ENCODE peak calls at places on chromosomes 6 and 20, in eight cellular contexts. J is GM23248, Z is gastrocnemius medialis, A is dorsolateral prefrontal cortex, U is adipocyte, Y is tibial nerve, D is hepatocyte, S is cardiac muscle cell. M is an unnamed sample. For H3K27me3, the result is how much of the 10 kb centered on the place peaks cover.

GRCh38 chr6:99431901-99432300 is 6.8 kb upstream of the PNISR start:
- DNase-seq in S (no peak), D (no peak), Y (no peak), U (no peak), Z (no peak), J (no peak), A (no peak), M (no peak)

GRCh38 chr6:163929538-163929937 is 515.0 kb downstream of the QKI start:
- DNase-seq in J (no peak), Z (no peak), D (no peak), S (no peak), Y (no peak), A (no peak), U (no peak), M (peak)

GRCh38 chr20:57760698-57761412 is 51.0 kb upstream of the PMEPA1 start:
- DNase-seq in D (no peak), A (no peak), J (no peak), Z (no peak), S (no peak), Y (no peak), U (no peak), M (no peak)

GRCh38 chr6:13695217-13695616 is 16.4 kb downstream of the RANBP9 start:
- DNase-seq in A (no peak), U (peak), Y (no peak), D (no peak), S (no peak), J (peak), Z (no peak), M (no peak)

GRCh38 chr6:45563092-45563491 is 185.4 kb upstream of the SUPT3H start:
- DNase-seq in Y (no peak), U (no peak), J (no peak), S (no peak), A (no peak), Z (no peak), D (no peak), M (no peak)

GRCh38 chr6:12603711-12604049 is 112.9 kb upstream of the PHACTR1 start:
- DNase-seq in Z (no peak), U (no peak), D (no peak), J (no peak), A (no peak), Y (no peak), S (no peak), M (no peak)

GRCh38 chr6:64428186-64428585 is 792.6 kb downstream of the PHF3 start:
- DNase-seq in J (no peak), U (no peak), D (no peak), Y (no peak), A (no peak), Z (no peak), S (no peak), M (no peak)

GRCh38 chr6:45966797-45967196 is 48.9 kb downstream of the CLIC5 start:
- DNase-seq in J (no peak), D (no peak), A (no peak), S (no peak), Y (no peak), Z (no peak), U (no peak), M (no peak)

GRCh38 chr6:5034328-5034727 is 30.5 kb upstream of the RPP40 start:
- DNase-seq in J (no peak), U (no peak), A (no peak), D (no peak), Y (no peak), S (no peak), Z (no peak), M (no peak)

GRCh38 chr6:106975699-106976032 is 1.1 kb upstream of the CD24 start:
- DNase-seq in A (no peak), U (peak), Y (no peak), S (peak), D (no peak), J (peak), Z (no peak), M (no peak)

GRCh38 chr20:50460608-50461268 is 49.4 kb upstream of the PTPN1 start:
- DNase-seq in U (peak), D (peak), S (peak), A (peak), Y (peak), J (peak), Z (peak), M (peak)

GRCh38 chr20:44650777-44651493 is 564 bp downstream of the ADA start:
- DNase-seq in S (no peak), A (no peak), Y (no peak), U (no peak), D (no peak), J (peak), Z (no peak), M (no peak)

GRCh38 chr20:51631011-51631950 is 88.8 kb upstream of the NFATC2 start:
- DNase-seq in S (no peak), Y (peak), A (no peak), D (peak), U (peak), Z (peak), J (peak), M (no peak)

GRCh38 chr6:37077459-37078296 is 72.2 kb downstream of the FGD2 start:
- DNase-seq in A (peak), D (peak), S (peak), Z (peak), U (peak), Y (peak), J (peak), M (no peak)

GRCh38 chr6:119880840-119881239 is 531.3 kb upstream of the MAN1A1 start:
- DNase-seq in Y (no peak), J (no peak), S (no peak), A (no peak), D (no peak), U (no peak), Z (no peak), M (no peak)

GRCh38 chr6:31087494-31088089 is 24.8 kb downstream of the C6orf15 start:
- DNase-seq in D (peak), A (peak), S (peak), Z (peak), U (peak), J (peak), Y (peak), M (peak)

DNA sequence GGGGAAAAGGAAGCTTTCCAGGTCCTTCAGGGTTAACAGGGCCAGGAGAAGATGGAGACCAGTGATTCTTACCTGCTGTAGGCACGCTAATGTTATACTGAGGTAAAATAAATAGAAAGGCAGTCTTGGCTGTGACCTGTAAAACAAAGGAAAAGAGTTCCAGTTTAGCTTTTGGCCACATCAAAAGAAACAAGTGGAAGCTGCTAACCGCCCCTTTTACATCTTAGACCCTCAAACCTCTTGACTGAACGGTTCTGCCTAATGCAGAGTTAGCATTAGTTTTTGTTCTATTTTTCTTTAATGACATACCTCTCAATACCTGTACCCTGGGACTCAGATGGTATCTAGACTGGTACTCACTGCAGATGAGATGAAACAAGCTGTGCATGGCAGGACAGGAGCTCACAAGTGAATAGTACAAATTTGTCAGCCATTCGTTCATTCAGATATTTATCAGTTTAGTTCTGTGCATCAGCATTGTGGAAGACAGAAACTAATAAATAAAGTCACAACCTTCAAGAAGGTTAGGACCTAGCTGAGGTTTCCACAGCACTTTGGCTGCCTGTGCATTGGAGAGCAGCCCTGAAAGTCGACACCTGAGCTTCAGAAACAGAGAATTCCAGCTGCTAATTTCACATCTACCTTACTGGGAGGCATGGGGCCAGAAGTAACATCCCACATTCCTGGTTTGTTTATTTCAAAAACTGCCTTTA is 41.0 kb downstream of the TRAM2 start:
- DNase-seq in J (no peak), S (no peak), Z (no peak), Y (no peak), A (no peak), D (no peak), U (no peak), M (no peak)
- H3K4me3 ChIP-seq in J (no peak), S (no peak), Z (no peak), Y (no peak), A (no peak), D (no peak), U (no peak), M (no peak)

GRCh38 chr6:2558098-2558770 is 192.5 kb downstream of the MYLK4 start:
- DNase-seq in J (no peak), S (no peak), Y (no peak), Z (no peak), D (no peak), U (no peak), A (no peak), M (no peak)
- H3K27me3 ChIP-seq in J (under half), S (under half), Y (under half), Z (under half), D (under half), U (under half), A (under half), M (half or more)

DNA sequence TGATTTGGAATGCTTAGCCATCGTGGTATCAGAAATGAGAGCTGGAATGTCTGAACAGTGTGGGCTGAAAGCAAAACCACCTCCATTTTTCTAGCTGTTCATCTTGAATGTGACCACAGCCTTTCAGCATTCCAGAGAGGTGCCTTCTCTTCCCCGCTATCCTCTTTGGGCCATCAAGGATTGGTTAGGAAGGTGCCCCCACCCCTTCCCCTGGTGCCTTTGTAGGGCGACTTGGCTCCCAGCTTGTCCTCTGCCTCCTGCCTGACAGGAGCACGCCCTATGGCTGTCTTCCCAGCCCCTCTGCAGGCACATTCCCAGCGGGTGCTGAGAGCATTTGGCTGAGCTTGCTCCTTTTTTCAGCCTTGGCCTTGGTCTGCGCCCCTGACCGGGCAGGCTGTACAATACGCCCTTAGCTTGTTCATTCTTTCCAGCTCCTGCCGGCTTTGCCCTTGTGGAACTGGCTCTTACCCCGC is 97.5 kb downstream of the ARMC2 start:
- DNase-seq in Z (peak), D (no peak), U (peak), J (peak), S (no peak), A (peak), Y (peak), M (no peak)
- H3K4me3 ChIP-seq in Z (peak), D (no peak), U (peak), J (peak), S (no peak), A (peak), Y (no peak), M (no peak)

DNA sequence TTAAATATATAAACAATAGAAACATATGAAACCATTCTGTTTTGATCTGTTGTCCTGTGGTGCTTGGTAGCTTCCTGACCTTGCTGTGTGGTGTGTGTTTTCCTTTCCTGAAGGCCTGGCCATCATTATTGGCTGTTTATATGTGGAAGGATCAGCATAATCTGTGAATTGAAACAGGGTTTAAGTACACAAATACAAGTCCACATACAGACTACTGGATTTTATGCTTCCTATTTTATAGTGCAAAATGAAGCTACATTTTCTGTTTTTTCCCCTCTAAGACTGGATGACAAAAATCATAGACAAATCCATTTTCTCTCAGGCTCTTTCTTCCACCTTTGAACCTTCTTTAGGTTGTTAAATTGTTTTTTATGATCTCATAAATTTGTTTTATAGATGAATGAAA is 2.5 kb downstream of the LIN28B start:
- DNase-seq in D (no peak), Z (no peak), J (no peak), A (no peak), Y (no peak), U (no peak), S (no peak), M (no peak)
- H3K27me3 ChIP-seq in D (under half), Z (half or more), J (under half), A (half or more), Y (half or more), U (under half), S (under half), M (under half)

GRCh38 chr6:109800771-109801170 is 109.7 kb downstream of the FIG4 start:
- DNase-seq in Y (no peak), J (no peak), A (no peak), U (no peak), S (no peak), Z (no peak), D (no peak), M (no peak)
- H3K4me3 ChIP-seq in Y (no peak), J (no peak), A (no peak), U (no peak), S (no peak), Z (no peak), D (no peak), M (no peak)

DNA sequence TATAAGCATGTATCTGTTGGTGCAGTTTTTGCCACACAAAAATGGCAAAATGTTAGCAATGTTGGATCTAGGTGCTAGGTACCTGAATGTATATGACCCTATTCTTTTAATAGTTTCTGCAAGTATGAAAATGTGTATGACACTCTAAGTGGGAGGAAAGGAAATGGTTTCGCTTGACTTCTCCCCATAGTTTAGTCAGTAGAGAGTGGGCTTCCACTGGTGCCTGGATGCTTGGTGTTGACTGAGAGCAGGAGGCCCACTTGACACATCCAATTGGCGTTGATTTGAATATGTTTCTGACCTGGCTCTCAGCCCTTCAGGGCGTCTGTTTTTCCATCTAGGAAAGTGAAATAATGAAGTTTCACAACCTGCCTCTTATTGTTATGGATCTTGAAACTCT is 41.8 kb upstream of the GABRR1 start:
- DNase-seq in D (no peak), Y (no peak), Z (no peak), S (no peak), A (no peak), U (no peak), J (no peak), M (no peak)
- H3K27me3 ChIP-seq in D (under half), Y (under half), Z (under half), S (under half), A (under half), U (under half), J (under half), M (under half)

GRCh38 chr20:46305973-46306360 is 2.3 kb downstream of the CDH22 start:
- DNase-seq in Z (no peak), J (no peak), A (no peak), D (no peak), Y (no peak), S (no peak), U (no peak), M (no peak)

GRCh38 chr20:46307139-46307998 is 929 bp downstream of the CDH22 start:
- DNase-seq in Y (no peak), A (no peak), U (peak), Z (peak), J (peak), S (peak), D (peak), M (peak)

GRCh38 chr20:46306743-46307138 is 1.6 kb downstream of the CDH22 start:
- DNase-seq in D (no peak), Y (no peak), S (no peak), Z (no peak), U (no peak), J (no peak), A (no peak), M (no peak)

GRCh38 chr20:46308258-46309157 is at the start of gene CDH22:
- DNase-seq in Z (no peak), Y (no peak), D (peak), U (peak), A (peak), S (peak), J (peak), M (peak)

DNA sequence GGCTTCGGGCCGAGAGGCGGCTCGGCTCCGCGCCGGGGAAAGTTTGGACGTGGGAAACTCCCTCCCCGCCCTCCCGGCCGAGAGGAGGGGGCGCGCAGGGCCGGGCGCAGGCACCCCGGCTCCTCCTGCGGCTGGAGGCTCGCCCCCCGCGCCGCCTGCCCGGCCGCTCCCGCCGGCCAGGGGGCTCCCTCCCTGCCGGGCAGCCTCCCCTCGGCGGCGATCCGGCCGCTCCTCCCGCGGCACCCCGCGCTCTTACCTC is 370 bp downstream of the CDH22 start:
- DNase-seq in S (no peak), J (no peak), Y (no peak), D (no peak), A (no peak), Z (no peak), U (no peak), M (no peak)
- H3K4me3 ChIP-seq in S (peak), J (peak), Y (peak), D (peak), A (peak), Z (peak), U (peak), M (peak)

M was measured in WERI-Rb-1.